ENCODE peak calls at places on chromosome 19, in four cellular contexts. U, X, J and H are unnamed samples.

GRCh38 chr19:2089727-2090053 is 6.4 kb downstream of the MOB3A start:
- DNase-seq in U (no peak), X (no peak), J (no peak), H (no peak)

GRCh38 chr19:55494172-55494761 is 6.0 kb downstream of the SSC5D start:
- DNase-seq in X (no peak), U (no peak), J (no peak), H (peak)

GRCh38 chr19:47790398-47790814 is 11.9 kb downstream of the SELENOW start:
- DNase-seq in J (peak), X (peak), U (peak), H (peak)

GRCh38 chr19:3073159-3073563 is 10.9 kb upstream of the TLE5 start:
- DNase-seq in X (no peak), U (peak), J (no peak), H (peak)

GRCh38 chr19:55362990-55363716 is at the start of gene GARIN5B:
- DNase-seq in J (no peak), X (no peak), U (no peak), H (no peak)

GRCh38 chr19:42443944-42444398 is 1.2 kb upstream of the CXCL17 start:
- DNase-seq in U (no peak), X (no peak), J (no peak), H (no peak)

GRCh38 chr19:55738302-55738701 is at the start of gene NLRP9:
- DNase-seq in U (no peak), J (no peak), X (no peak), H (no peak)

GRCh38 chr19:16447015-16447384 is 24.8 kb downstream of the EPS15L1 start:
- DNase-seq in U (peak), J (peak), X (peak), H (peak)

GRCh38 chr19:13398780-13399726 is 107.2 kb downstream of the CACNA1A start:
- DNase-seq in J (no peak), U (no peak), X (no peak), H (peak)

GRCh38 chr19:47608074-47608907 is 643 bp upstream of the BICRA start:
- DNase-seq in J (peak), X (peak), U (peak), H (peak)